ENCODE peak calls at places on chromosomes 1 and 21, in five cellular contexts. U, V, Y, B and O are unnamed samples.

GRCh38 chr21:33554236-33554981 is 11.6 kb downstream of the SON start:
- DNase-seq in U (no peak), V (no peak), Y (no peak), B (no peak), O (no peak)

GRCh38 chr1:182971219-182971618 is 18.3 kb upstream of the SHCBP1L start:
- DNase-seq in U (no peak), V (no peak), Y (no peak), B (no peak), O (no peak)

GRCh38 chr1:234605983-234606730 is 3.8 kb downstream of the IRF2BP2 start:
- DNase-seq in U (peak; percentile 67), V (peak; percentile 68), Y (peak; percentile 67), B (no peak), O (peak; percentile 59)

GRCh38 chr1:228150021-228150457 is 309 bp downstream of the GJC2 start:
- DNase-seq in U (no peak), V (peak; percentile 52), Y (no peak), B (no peak), O (no peak)

GRCh38 chr1:101219919-101220695 is 16.7 kb upstream of the S1PR1 start:
- DNase-seq in U (no peak), V (no peak), Y (no peak), B (no peak), O (no peak)

GRCh38 chr21:44455524-44456206 is 355 bp downstream of the LRRC3 start:
- DNase-seq in U (peak; percentile 27), V (peak; percentile 61), Y (peak; percentile 2), B (no peak), O (peak; percentile 2)

GRCh38 chr21:29102791-29103257 is 27.6 kb upstream of the MAP3K7CL start:
- DNase-seq in U (no peak), V (no peak), Y (peak; percentile 50), B (no peak), O (no peak)

GRCh38 chr1:115929846-115930245 is 46.5 kb upstream of the SLC22A15 start:
- DNase-seq in U (no peak), V (no peak), Y (peak; percentile 67), B (no peak), O (peak; percentile 61)

GRCh38 chr1:207050428-207050767 is 610 bp downstream of the YOD1 start:
- DNase-seq in U (no peak), V (no peak), Y (no peak), B (no peak), O (no peak)

GRCh38 chr1:85494074-85494956 is 29.4 kb upstream of the DDAH1 start:
- DNase-seq in U (no peak), V (no peak), Y (no peak), B (no peak), O (no peak)

GRCh38 chr1:214541693-214542092 is 9.7 kb downstream of the PTPN14 start:
- DNase-seq in U (peak; percentile 8), V (no peak), Y (no peak), B (no peak), O (no peak)

DNA sequence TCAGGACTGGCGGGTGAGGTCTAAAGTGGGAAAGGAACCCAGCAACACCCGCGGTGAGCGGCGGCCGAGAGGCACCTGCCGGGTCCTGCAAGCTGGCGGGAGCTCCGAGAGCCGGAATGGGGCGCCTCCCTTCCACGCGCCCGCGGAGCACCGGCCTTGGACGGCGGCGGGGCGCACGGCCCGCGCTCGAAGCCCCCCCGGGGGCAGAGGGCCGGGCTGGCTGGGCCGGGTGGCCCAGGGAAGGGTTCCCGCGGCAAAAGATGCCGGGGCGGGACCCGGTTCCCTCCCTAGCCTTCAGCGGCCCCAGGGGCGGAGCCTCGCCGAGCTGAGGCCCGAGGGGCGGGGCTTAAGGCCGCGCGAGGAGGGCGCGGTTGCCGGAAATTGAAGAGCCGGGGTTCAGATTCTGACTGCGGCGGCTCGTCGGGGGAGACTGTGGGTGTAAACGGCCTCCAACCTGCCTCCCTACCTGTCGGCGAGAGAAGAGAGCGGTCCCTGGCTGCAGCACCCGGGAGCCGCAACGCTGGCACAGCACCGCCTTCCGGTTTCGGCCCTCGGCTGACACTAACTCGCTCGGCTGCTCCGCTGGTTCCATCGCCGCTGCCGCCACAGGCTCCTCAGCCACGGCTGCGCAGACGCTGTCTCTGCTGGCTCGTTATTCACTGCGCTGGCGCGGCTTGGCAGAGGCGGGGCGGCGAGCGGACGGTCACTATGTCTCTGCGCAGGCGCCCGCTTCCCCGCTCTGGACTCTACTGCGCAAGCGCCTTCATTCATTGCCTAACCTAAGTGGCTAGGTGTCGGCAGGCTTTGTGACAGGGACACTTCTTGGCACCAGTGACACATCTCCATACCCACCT is at the start of gene RABIF:
- DNase-seq in U (peak; percentile 97), V (peak; percentile 99), Y (peak; percentile 92), B (peak; percentile 95), O (peak; percentile 96)
- TF ChIP-seq CTCF in U (no peak), V (no peak), Y (peak; percentile 35), B (no peak), O (peak; percentile 29)

GRCh38 chr1:3774503-3775247 is 2.1 kb downstream of the SMIM1 start:
- DNase-seq in U (no peak), V (peak; percentile 55), Y (no peak), B (no peak), O (no peak)

GRCh38 chr1:3777078-3777547 is 4.6 kb downstream of the SMIM1 start:
- DNase-seq in U (no peak), V (no peak), Y (no peak), B (no peak), O (no peak)

GRCh38 chr1:3775248-3775497 is 2.6 kb downstream of the SMIM1 start:
- DNase-seq in U (no peak), V (no peak), Y (no peak), B (no peak), O (no peak)

GRCh38 chr1:3776231-3777030 is 3.9 kb downstream of the SMIM1 start:
- DNase-seq in U (no peak), V (no peak), Y (no peak), B (no peak), O (no peak)

DNA sequence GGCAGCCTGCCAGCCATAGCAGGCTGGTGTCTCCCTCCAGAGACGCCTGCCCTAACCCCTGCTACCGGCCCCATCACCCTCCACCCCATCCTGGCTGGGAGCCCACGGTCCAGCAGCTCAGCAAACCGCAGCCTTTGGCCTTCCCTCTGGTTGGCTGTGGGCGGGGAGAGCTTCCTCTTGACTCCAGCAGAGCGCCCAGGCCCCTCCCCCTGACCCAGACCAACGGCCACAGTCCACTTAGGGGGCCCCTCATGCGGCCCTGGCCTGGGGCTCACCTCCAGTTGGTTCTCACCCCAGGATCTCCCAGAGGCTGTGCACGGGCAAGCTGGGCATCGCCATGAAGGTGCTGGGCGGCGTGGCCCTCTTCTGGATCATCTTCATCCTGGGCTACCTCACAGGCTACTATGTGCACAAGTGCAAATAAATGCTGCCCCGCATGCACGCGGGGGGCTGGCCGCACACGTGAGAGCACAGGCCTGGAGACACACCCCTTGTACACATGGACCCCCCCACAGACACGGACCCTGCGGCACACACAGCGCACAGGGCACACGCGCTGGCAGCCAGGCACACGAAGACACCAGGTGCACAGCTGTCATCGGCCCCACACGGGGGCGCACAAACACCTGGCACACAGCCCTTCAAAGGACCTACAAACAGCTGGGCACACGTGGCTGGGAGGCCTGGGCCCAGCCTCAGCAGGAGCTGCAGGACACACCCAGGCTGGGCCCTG is 3.1 kb downstream of the SMIM1 start:
- DNase-seq in U (no peak), V (peak; percentile 73), Y (peak; percentile 47), B (no peak), O (peak; percentile 79)
- TF ChIP-seq CTCF in U (no peak), V (peak; percentile 21), Y (peak; percentile 28), B (no peak), O (peak; percentile 62)

DNA sequence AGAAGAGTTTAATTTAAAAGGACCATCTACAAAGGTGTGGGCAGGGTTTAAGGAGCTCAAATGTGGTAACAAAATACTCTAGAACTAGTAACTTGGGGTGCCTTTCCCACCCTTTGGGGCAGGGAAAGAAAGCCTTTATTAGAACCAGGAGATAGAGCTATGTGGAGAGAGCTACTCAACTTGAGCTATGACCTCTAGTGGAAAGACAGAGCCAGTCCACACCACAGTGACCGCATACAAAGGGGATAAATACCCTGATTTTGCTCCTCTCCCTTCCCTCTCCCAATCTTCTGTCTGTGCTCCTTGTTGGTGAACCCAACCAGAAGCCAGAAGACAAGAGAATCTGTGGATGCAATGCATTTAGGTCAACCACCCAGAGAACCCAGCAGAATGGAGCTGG is 54.4 kb upstream of the JAK1 start:
- DNase-seq in U (peak; percentile 14), V (no peak), Y (no peak), B (no peak), O (no peak)
- TF ChIP-seq CTCF in U (peak; percentile 13), V (peak; percentile 37), Y (peak; percentile 57), B (no peak), O (peak; percentile 24)

GRCh38 chr21:41361786-41362604 is at the start of gene MX2:
- DNase-seq in U (no peak), V (peak; percentile 87), Y (peak; percentile 25), B (peak; percentile 71), O (no peak)

GRCh38 chr21:41358193-41359166 is 3.3 kb upstream of the MX2 start:
- DNase-seq in U (no peak), V (no peak), Y (no peak), B (no peak), O (no peak)

GRCh38 chr21:41361053-41361785 is 608 bp upstream of the MX2 start:
- DNase-seq in U (no peak), V (no peak), Y (no peak), B (no peak), O (no peak)

GRCh38 chr21:41359289-41359688 is 2.5 kb upstream of the MX2 start:
- DNase-seq in U (no peak), V (no peak), Y (no peak), B (no peak), O (no peak)

GRCh38 chr21:41360072-41360821 is 1.6 kb upstream of the MX2 start:
- DNase-seq in U (no peak), V (peak; percentile 77), Y (no peak), B (peak; percentile 76), O (no peak)
- TF ChIP-seq CTCF in U (no peak), V (no peak), Y (no peak), B (no peak), O (no peak)

GRCh38 chr21:30733026-30733425 is 14.0 kb downstream of the KRTAP21-2 start:
- DNase-seq in U (no peak), V (no peak), Y (no peak), B (no peak), O (peak; percentile 25)
- TF ChIP-seq CTCF in U (no peak), V (no peak), Y (no peak), B (no peak), O (peak; percentile 15)